ENCODE peak calls at places on chromosomes 3 and 15, in four cellular contexts. O is HepG2, S is neuronal stem cell, X is tibial artery. F is an unnamed sample.
A peak's percentile ranks its signal among the peaks of the same experiment; 100 is the strongest.

GRCh38 chr15:91100561-91101355 is 701 bp downstream of the SV2B start:
- DNase-seq in S (no peak), X (no peak), O (no peak), F (peak; percentile 43)

GRCh38 chr3:163952499-163952898 is 1125.8 kb downstream of the SI start:
- DNase-seq in S (no peak), X (no peak), O (no peak), F (no peak)

GRCh38 chr3:121411554-121411953 is 134.2 kb downstream of the POLQ start:
- DNase-seq in X (no peak), O (no peak), S (no peak), F (no peak)

GRCh38 chr3:178072391-178072790 is 463.8 kb upstream of the KCNMB2 start:
- DNase-seq in S (no peak), X (no peak), O (no peak), F (peak; percentile 49)

GRCh38 chr15:82231233-82231632 is 31.3 kb downstream of the EFL1 start:
- DNase-seq in S (no peak), X (no peak), O (no peak), F (no peak)

GRCh38 chr15:74723754-74724334 is 1.5 kb downstream of the CYP1A1 start:
- DNase-seq in O (peak; percentile 82), S (peak; percentile 82), X (no peak), F (peak; percentile 70)

GRCh38 chr15:90594297-90594696 is 64.6 kb downstream of the CRTC3 start:
- DNase-seq in X (peak; percentile 92), O (no peak), S (no peak), F (no peak)

GRCh38 chr3:104908761-104909160 is 457.9 kb upstream of the ALCAM start:
- DNase-seq in X (no peak), O (no peak), S (no peak), F (no peak)

GRCh38 chr3:190084983-190085382 is 35.7 kb downstream of the P3H2 start:
- DNase-seq in O (no peak), X (no peak), S (no peak), F (no peak)

GRCh38 chr3:58356054-58356453 is 23.4 kb downstream of the PXK start:
- DNase-seq in O (no peak), S (no peak), X (no peak), F (no peak)

DNA sequence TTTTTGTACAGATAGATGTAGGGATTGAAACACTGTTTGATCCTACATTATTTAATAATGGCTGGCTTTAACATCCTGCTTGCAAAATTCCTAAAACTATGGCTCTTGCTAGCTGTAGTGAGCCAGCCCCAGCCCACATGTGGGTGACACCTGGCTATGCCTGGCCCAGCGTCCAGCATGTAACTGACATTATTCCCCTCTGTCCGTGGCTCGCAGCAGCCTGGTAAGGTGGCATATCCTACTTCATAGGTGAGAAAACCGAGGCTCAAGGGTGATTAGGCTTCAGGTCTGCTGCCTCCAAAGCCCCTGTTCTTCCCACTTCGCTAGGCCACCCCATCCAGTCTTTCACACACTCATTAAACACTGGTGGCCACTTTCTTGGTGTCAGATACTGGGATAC is 1.6 kb downstream of the CALML4 start:
- DNase-seq in O (no peak), X (no peak), S (no peak), F (no peak)
- H3K4me3 ChIP-seq in O (no peak overlapping the region), X (no peak overlapping the region), S (no peak overlapping the region), F (no peak overlapping the region)

DNA sequence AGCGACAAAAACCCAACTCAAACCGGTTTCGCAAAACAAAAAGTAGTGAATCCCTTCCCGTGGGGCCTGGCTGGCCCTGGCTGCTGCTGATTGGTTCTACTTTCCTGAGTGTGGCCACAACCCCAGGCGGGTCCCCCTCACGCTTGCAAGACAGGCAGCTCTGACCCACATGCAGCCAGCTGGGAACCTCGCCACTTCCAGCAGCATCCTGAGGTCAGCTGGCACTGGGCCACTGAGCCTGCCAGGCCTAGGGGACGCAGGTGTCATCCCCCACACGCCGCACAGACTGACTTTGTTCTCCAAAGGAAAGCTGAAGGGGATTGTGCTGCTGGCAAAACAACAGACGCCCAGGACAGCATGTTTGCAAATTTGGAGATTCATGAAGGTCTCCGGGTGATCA is 111.1 kb downstream of the TPRA1 start:
- DNase-seq in S (no peak), O (no peak), X (peak; percentile 18), F (no peak)
- H3K36me3 ChIP-seq in S (no peaks in the 10 kb centered on the region), O (no peaks in the 10 kb centered on the region), X (no peaks in the 10 kb centered on the region), F (no peaks in the 10 kb centered on the region)

GRCh38 chr15:93091465-93091864 is 2.5 kb upstream of the RGMA start:
- DNase-seq in S (no peak), X (no peak), O (no peak), F (no peak)
- H3K27me3 ChIP-seq in S (no peaks in the 10 kb centered on the region), X (no peaks in the 10 kb centered on the region), O (peaks cover 9% of the 10 kb centered on the region), F (peaks cover 28% of the 10 kb centered on the region)

DNA sequence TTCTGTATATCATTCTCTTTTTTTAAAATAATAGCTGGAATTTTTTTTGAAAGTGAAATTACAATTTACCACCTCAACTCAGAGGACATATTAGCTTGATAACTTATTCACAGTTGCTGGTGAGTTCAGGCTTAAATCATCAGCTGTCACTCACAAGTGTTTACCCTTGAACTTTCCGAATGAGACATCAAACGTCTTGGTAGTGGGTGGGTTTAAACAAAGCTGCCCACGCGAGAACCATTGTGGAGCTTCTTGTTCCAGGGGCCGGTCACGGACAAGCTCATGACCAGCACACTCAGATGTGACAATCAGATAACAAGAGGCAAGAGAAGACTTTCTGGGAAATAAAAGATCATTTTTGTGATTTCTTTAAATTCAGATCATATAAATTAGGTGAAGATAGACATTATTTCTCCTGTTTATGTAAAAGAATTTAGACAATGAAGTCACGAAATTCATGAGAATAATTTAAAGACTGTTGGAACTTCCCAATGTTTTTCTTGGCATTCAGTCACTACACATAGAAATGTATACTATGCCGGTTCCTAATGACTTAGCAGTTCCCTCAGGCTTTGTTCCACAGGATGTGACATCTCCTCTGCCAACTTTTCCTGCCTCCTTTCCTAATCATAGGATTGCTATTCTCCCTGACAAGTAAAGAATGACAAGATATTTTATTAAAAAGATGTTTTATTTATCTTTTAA is 29.3 kb downstream of the BTD start:
- DNase-seq in X (no peak), S (no peak), O (no peak), F (peak; percentile 90)
- H3K4me3 ChIP-seq in X (peak overlapping the region; percentile 26), S (no peak overlapping the region), O (no peak overlapping the region), F (peak overlapping the region; percentile 73)

GRCh38 chr15:59157398-59157797 is 49.2 kb upstream of the LDHAL6B start:
- DNase-seq in O (no peak), X (no peak), S (no peak), F (no peak)
- H3K36me3 ChIP-seq in O (peaks cover 52% of the 10 kb centered on the region), X (peaks cover 96% of the 10 kb centered on the region), S (peaks cover 80% of the 10 kb centered on the region), F (peaks cover 93% of the 10 kb centered on the region)

DNA sequence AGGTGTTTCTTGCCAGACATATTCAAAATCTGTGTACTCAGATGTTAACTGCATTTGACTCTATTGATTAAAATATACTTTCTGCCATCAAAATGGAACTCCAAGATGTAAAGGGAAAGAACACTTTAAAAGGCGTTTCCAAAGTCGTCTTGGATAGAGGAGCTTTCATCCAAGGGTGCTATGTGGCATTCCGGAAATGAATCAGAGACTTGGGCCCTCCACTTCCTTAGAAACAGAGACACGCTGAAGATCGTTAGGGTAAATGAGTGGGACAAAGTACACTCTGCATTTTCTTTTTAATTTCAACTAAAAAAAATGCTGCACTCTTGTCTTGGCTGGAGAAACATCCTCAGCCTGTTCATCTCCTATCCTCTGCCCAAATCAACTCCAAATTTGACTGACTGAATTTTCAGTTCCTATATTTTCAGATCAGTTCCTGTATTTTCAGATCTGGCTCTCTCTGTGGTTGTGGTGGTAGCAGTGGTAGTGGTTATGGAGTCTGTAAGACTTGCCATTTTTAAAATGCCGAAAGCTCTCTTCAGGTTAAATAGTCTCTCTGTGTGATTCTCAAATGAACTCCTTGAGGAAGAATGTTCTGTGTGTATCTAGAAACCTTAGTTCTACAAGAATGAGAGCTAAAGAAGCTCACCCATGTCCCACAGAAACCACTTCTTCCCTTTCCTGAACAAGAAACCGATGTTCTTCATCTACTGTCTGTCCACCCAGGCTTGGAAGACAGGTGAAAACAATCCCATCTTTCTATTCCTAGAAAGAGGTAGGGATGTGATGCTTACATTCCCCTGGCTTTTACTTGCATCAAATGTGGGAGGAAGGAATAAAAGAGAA is 156.8 kb upstream of the ICE2 start:
- DNase-seq in X (no peak), O (no peak), S (no peak), F (no peak)
- H3K27me3 ChIP-seq in X (no peaks in the 10 kb centered on the region), O (no peaks in the 10 kb centered on the region), S (no peaks in the 10 kb centered on the region), F (no peaks in the 10 kb centered on the region)

DNA sequence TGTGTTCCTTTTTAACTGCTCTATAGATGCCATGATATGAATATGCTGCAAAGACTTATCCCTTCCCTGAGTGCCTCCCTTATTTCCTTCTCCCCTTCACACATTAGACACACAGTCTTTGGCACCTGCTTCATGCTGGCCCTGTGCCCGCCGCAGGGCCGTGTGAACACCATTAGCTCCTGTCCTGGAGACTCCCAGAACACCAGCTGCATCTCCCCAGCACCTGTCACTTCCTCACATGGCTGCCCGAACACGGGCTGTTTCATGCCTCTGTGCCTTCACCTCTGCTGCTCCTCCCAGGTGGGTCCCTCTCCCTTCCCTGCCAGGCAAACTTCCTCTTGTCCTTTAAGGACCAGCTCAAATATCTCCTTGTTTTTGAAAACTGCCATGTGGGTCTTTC is 40.5 kb upstream of the SEC13 start:
- DNase-seq in S (no peak), X (no peak), O (no peak), F (no peak)
- H3K4me3 ChIP-seq in S (no peak overlapping the region), X (no peak overlapping the region), O (no peak overlapping the region), F (no peak overlapping the region)

GRCh38 chr15:69926721-69927120 is 171.0 kb downstream of the TLE3 start:
- DNase-seq in S (no peak), X (no peak), O (no peak), F (no peak)
- H3K36me3 ChIP-seq in S (no peaks in the 10 kb centered on the region), X (no peaks in the 10 kb centered on the region), O (no peaks in the 10 kb centered on the region), F (no peaks in the 10 kb centered on the region)

GRCh38 chr3:48140284-48140683 is 47.9 kb downstream of the CDC25A start:
- DNase-seq in X (no peak), O (no peak), S (no peak), F (no peak)
- H3K27me3 ChIP-seq in X (no peaks in the 10 kb centered on the region), O (no peaks in the 10 kb centered on the region), S (no peaks in the 10 kb centered on the region), F (peaks cover 9% of the 10 kb centered on the region)

GRCh38 chr3:79011821-79012529 is 755.8 kb downstream of the ROBO1 start:
- DNase-seq in X (no peak), O (no peak), S (no peak), F (no peak)
- H3K4me3 ChIP-seq in X (no peak overlapping the region), O (no peak overlapping the region), S (no peak overlapping the region), F (no peak overlapping the region)

F was measured in adipocyte.